ENCODE peak calls at places on chromosomes 1 and 21, in ten cellular contexts. One of them, this sample, is unnamed.

GRCh38 chr1:109770331-109771095 is 6.8 kb upstream of the EPS8L3 start:
- DNase-seq in Peyer's patch: no peak
- DNase-seq in hepatocyte: no peak
- DNase-seq in upper lobe of left lung: peak; percentile 13
- DNase-seq in foreskin fibroblast: no peak
- DNase-seq in DND-41: no peak
- DNase-seq in choroid plexus epithelial cell: no peak
- DNase-seq in heart left ventricle: no peak
- DNase-seq in OCI-LY7: no peak
- DNase-seq in cardiac muscle cell: no peak
- DNase-seq in this sample: no peak

GRCh38 chr1:36609241-36610027 is 126.7 kb upstream of the CSF3R start:
- DNase-seq in foreskin fibroblast: peak; percentile 18
- DNase-seq in Peyer's patch: no peak
- DNase-seq in OCI-LY7: peak; percentile 76
- DNase-seq in DND-41: peak; percentile 57
- DNase-seq in heart left ventricle: no peak
- DNase-seq in hepatocyte: peak; percentile 74
- DNase-seq in upper lobe of left lung: peak; percentile 25
- DNase-seq in choroid plexus epithelial cell: peak; percentile 67
- DNase-seq in cardiac muscle cell: peak; percentile 68
- DNase-seq in this sample: peak; percentile 76

GRCh38 chr1:214123061-214123784 is 135.4 kb downstream of the PROX1 start:
- DNase-seq in choroid plexus epithelial cell: peak; percentile 76
- DNase-seq in upper lobe of left lung: peak; percentile 38
- DNase-seq in foreskin fibroblast: peak; percentile 14
- DNase-seq in cardiac muscle cell: peak; percentile 79
- DNase-seq in heart left ventricle: no peak
- DNase-seq in Peyer's patch: no peak
- DNase-seq in hepatocyte: peak; percentile 87
- DNase-seq in OCI-LY7: peak; percentile 32
- DNase-seq in DND-41: peak; percentile 40
- DNase-seq in this sample: peak; percentile 51

GRCh38 chr21:45357436-45358260 is 47.3 kb upstream of the COL18A1 start:
- DNase-seq in upper lobe of left lung: no peak
- DNase-seq in heart left ventricle: peak; percentile 81
- DNase-seq in cardiac muscle cell: peak; percentile 66
- DNase-seq in foreskin fibroblast: peak; percentile 47
- DNase-seq in OCI-LY7: no peak
- DNase-seq in Peyer's patch: no peak
- DNase-seq in DND-41: no peak
- DNase-seq in choroid plexus epithelial cell: peak; percentile 64
- DNase-seq in hepatocyte: peak; percentile 46
- DNase-seq in this sample: no peak

GRCh38 chr1:232428781-232429530 is 201.0 kb downstream of the SIPA1L2 start:
- DNase-seq in choroid plexus epithelial cell: peak; percentile 81
- DNase-seq in upper lobe of left lung: no peak
- DNase-seq in cardiac muscle cell: peak; percentile 34
- DNase-seq in heart left ventricle: no peak
- DNase-seq in Peyer's patch: no peak
- DNase-seq in foreskin fibroblast: no peak
- DNase-seq in OCI-LY7: no peak
- DNase-seq in DND-41: no peak
- DNase-seq in hepatocyte: peak; percentile 24
- DNase-seq in this sample: no peak

GRCh38 chr1:241423541-241424479 is 66.8 kb upstream of the RGS7 start:
- DNase-seq in heart left ventricle: no peak
- DNase-seq in choroid plexus epithelial cell: peak; percentile 12
- DNase-seq in OCI-LY7: no peak
- DNase-seq in Peyer's patch: no peak
- DNase-seq in foreskin fibroblast: peak; percentile 47
- DNase-seq in hepatocyte: peak; percentile 64
- DNase-seq in upper lobe of left lung: no peak
- DNase-seq in cardiac muscle cell: peak; percentile 7
- DNase-seq in DND-41: no peak
- DNase-seq in this sample: peak; percentile 41

GRCh38 chr1:235710665-235711064 is 61.1 kb upstream of the GNG4 start:
- DNase-seq in heart left ventricle: no peak
- DNase-seq in hepatocyte: no peak
- DNase-seq in Peyer's patch: no peak
- DNase-seq in DND-41: no peak
- DNase-seq in cardiac muscle cell: no peak
- DNase-seq in OCI-LY7: no peak
- DNase-seq in choroid plexus epithelial cell: no peak
- DNase-seq in upper lobe of left lung: no peak
- DNase-seq in foreskin fibroblast: no peak
- DNase-seq in this sample: no peak

GRCh38 chr1:232923739-232924386 is 26.5 kb upstream of the NTPCR start:
- DNase-seq in hepatocyte: no peak
- DNase-seq in Peyer's patch: no peak
- DNase-seq in choroid plexus epithelial cell: no peak
- DNase-seq in cardiac muscle cell: no peak
- DNase-seq in DND-41: peak; percentile 89
- DNase-seq in OCI-LY7: peak; percentile 7
- DNase-seq in heart left ventricle: no peak
- DNase-seq in foreskin fibroblast: no peak
- DNase-seq in upper lobe of left lung: no peak
- DNase-seq in this sample: no peak

GRCh38 chr1:152052606-152053005 is 15.8 kb upstream of the S100A11 start:
- DNase-seq in foreskin fibroblast: peak; percentile 56
- DNase-seq in upper lobe of left lung: peak; percentile 92
- DNase-seq in hepatocyte: peak; percentile 92
- DNase-seq in cardiac muscle cell: peak; percentile 86
- DNase-seq in choroid plexus epithelial cell: peak; percentile 85
- DNase-seq in OCI-LY7: peak; percentile 75
- DNase-seq in Peyer's patch: peak; percentile 85
- DNase-seq in heart left ventricle: peak; percentile 87
- DNase-seq in DND-41: peak; percentile 78
- DNase-seq in this sample: peak; percentile 86

GRCh38 chr21:31374430-31374829 is 30.4 kb upstream of the TIAM1 start:
- DNase-seq in DND-41: no peak
- DNase-seq in upper lobe of left lung: no peak
- DNase-seq in cardiac muscle cell: no peak
- DNase-seq in OCI-LY7: no peak
- DNase-seq in foreskin fibroblast: no peak
- DNase-seq in Peyer's patch: no peak
- DNase-seq in hepatocyte: no peak
- DNase-seq in heart left ventricle: no peak
- DNase-seq in choroid plexus epithelial cell: no peak
- DNase-seq in this sample: no peak

GRCh38 chr1:40919475-40920011 is 57.4 kb upstream of the CITED4 start:
- DNase-seq in cardiac muscle cell: no peak
- DNase-seq in OCI-LY7: no peak
- DNase-seq in hepatocyte: no peak
- DNase-seq in DND-41: no peak
- DNase-seq in heart left ventricle: no peak
- DNase-seq in Peyer's patch: no peak
- DNase-seq in choroid plexus epithelial cell: no peak
- DNase-seq in foreskin fibroblast: no peak
- DNase-seq in upper lobe of left lung: no peak
- DNase-seq in this sample: no peak

GRCh38 chr1:27436204-27437159 is 44.1 kb downstream of the GPR3 start:
- DNase-seq in foreskin fibroblast: peak; percentile 24
- DNase-seq in cardiac muscle cell: peak; percentile 57
- DNase-seq in Peyer's patch: peak; percentile 47
- DNase-seq in upper lobe of left lung: peak; percentile 63
- DNase-seq in hepatocyte: peak; percentile 52
- DNase-seq in choroid plexus epithelial cell: peak; percentile 63
- DNase-seq in OCI-LY7: peak; percentile 66
- DNase-seq in heart left ventricle: no peak
- DNase-seq in DND-41: peak; percentile 24
- DNase-seq in this sample: no peak

GRCh38 chr1:96962807-96963206 is 241.2 kb downstream of the PTBP2 start:
- DNase-seq in OCI-LY7: no peak
- DNase-seq in hepatocyte: peak; percentile 47
- DNase-seq in DND-41: no peak
- DNase-seq in upper lobe of left lung: peak; percentile 29
- DNase-seq in choroid plexus epithelial cell: peak; percentile 59
- DNase-seq in heart left ventricle: no peak
- DNase-seq in foreskin fibroblast: no peak
- DNase-seq in cardiac muscle cell: peak; percentile 51
- DNase-seq in Peyer's patch: no peak
- DNase-seq in this sample: no peak

GRCh38 chr1:29985376-29985945 is 737.9 kb downstream of the MATN1 start:
- DNase-seq in Peyer's patch: no peak
- DNase-seq in heart left ventricle: no peak
- DNase-seq in OCI-LY7: no peak
- DNase-seq in cardiac muscle cell: no peak
- DNase-seq in hepatocyte: peak; percentile 46
- DNase-seq in upper lobe of left lung: no peak
- DNase-seq in choroid plexus epithelial cell: no peak
- DNase-seq in DND-41: no peak
- DNase-seq in foreskin fibroblast: no peak
- DNase-seq in this sample: no peak

GRCh38 chr1:44811714-44812151 is 3.4 kb downstream of the BTBD19 start:
- DNase-seq in foreskin fibroblast: peak; percentile 93
- DNase-seq in heart left ventricle: peak; percentile 61
- DNase-seq in choroid plexus epithelial cell: peak; percentile 80
- DNase-seq in DND-41: no peak
- DNase-seq in Peyer's patch: no peak
- DNase-seq in cardiac muscle cell: peak; percentile 59
- DNase-seq in hepatocyte: peak; percentile 62
- DNase-seq in upper lobe of left lung: no peak
- DNase-seq in OCI-LY7: no peak
- DNase-seq in this sample: no peak

GRCh38 chr1:182674346-182675246 is 9.8 kb downstream of the RGS8 start:
- DNase-seq in choroid plexus epithelial cell: peak; percentile 28
- DNase-seq in heart left ventricle: no peak
- DNase-seq in OCI-LY7: no peak
- DNase-seq in DND-41: no peak
- DNase-seq in cardiac muscle cell: peak; percentile 43
- DNase-seq in foreskin fibroblast: no peak
- DNase-seq in Peyer's patch: no peak
- DNase-seq in hepatocyte: peak; percentile 36
- DNase-seq in upper lobe of left lung: peak; percentile 26
- DNase-seq in this sample: no peak
- TF ChIP-seq CTCF in choroid plexus epithelial cell: no peak
- TF ChIP-seq CTCF in heart left ventricle: no peak
- TF ChIP-seq CTCF in OCI-LY7: no peak
- TF ChIP-seq CTCF in DND-41: no peak
- TF ChIP-seq CTCF in cardiac muscle cell: no peak
- TF ChIP-seq CTCF in foreskin fibroblast: no peak
- TF ChIP-seq CTCF in Peyer's patch: no peak
- TF ChIP-seq CTCF in hepatocyte: no peak
- TF ChIP-seq CTCF in upper lobe of left lung: no peak
- TF ChIP-seq CTCF in this sample: no peak

DNA sequence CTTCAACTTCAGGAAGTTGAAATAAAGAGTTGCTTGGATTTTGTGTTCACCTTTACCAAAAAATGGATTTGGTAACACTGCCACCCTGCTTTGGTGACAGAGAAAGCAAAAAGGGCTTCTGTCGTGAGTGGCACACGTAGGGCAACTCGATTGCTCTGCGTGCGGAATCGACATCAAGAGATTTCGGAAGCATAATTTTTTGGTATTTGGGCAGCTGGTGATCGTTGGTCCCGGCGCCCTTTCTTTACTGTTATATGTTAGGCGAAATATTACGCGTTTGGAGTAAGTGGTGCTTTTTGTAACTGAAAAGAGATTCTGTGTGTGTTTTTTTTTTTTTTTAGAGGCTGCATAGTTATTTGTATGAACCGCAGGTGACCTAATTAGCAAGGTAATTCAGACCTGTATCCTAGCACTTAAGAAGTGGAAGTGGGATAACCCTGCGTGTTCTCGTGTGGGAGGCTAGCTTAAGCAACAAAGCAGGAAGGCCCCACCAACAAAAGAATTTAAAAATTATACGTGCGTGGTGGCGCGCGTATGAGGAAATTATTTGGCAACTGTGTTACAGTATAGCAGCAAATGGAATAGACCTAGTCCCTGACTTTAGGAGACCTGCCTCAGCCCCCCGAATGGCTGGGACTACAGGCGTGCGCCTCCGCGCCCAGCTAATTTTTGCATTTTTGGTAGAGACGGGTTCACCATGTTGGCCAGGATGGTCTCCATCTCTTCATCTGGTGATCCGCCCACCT is at the start of gene RNU11:
- DNase-seq in OCI-LY7: peak; percentile 98
- DNase-seq in heart left ventricle: peak; percentile 86
- DNase-seq in choroid plexus epithelial cell: peak; percentile 98
- DNase-seq in upper lobe of left lung: peak; percentile 88
- DNase-seq in DND-41: peak; percentile 93
- DNase-seq in cardiac muscle cell: peak; percentile 98
- DNase-seq in Peyer's patch: peak; percentile 91
- DNase-seq in foreskin fibroblast: peak; percentile 96
- DNase-seq in hepatocyte: peak; percentile 96
- DNase-seq in this sample: peak; percentile 75
- TF ChIP-seq CTCF in OCI-LY7: peak; percentile 32
- TF ChIP-seq CTCF in heart left ventricle: no peak
- TF ChIP-seq CTCF in choroid plexus epithelial cell: no peak
- TF ChIP-seq CTCF in upper lobe of left lung: peak; percentile 19
- TF ChIP-seq CTCF in DND-41: no peak
- TF ChIP-seq CTCF in cardiac muscle cell: no peak
- TF ChIP-seq CTCF in Peyer's patch: no peak
- TF ChIP-seq CTCF in foreskin fibroblast: no peak
- TF ChIP-seq CTCF in hepatocyte: no peak
- TF ChIP-seq CTCF in this sample: no peak

DNA sequence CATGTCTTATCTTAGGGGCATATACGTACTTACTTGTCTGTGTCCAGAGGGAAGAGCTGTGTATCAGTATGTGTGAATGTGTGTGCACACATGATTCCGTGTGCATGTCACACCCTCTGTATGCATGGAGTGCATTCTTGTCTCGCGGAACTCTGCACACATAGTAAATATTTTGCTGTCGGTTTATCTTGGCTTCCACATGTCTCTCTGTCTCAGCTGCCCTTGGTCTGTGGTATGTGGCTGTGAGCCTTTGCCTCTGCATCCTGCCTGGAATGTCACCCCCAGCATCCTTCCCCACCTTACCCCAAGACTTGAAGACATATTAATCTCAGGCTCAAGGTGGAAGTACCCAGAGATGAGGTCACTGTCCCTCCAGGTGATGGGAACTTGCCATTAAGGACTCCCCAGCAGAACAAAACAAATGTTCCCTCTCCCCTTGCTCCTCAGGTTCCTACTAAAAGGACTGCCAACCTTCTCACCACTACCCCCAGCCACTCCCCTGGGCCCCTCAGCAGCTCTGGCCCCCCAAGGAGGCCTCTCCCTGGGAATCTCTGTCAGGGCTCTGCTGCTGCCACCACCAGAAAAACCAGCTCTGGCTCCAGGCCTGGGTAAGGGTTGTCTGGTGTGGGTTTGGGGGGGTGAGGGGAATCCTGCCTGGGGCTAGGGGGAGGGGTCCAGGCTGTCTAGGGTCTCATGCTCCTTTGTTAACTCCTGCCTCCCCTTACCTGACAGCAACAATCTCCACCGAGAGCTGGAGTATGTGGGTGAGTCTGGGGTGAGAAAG is 5.0 kb downstream of the NECTIN4 start:
- DNase-seq in heart left ventricle: no peak
- DNase-seq in hepatocyte: peak; percentile 52
- DNase-seq in cardiac muscle cell: peak; percentile 47
- DNase-seq in choroid plexus epithelial cell: peak; percentile 67
- DNase-seq in upper lobe of left lung: no peak
- DNase-seq in foreskin fibroblast: no peak
- DNase-seq in DND-41: no peak
- DNase-seq in OCI-LY7: no peak
- DNase-seq in Peyer's patch: no peak
- DNase-seq in this sample: no peak
- TF ChIP-seq CTCF in heart left ventricle: no peak
- TF ChIP-seq CTCF in hepatocyte: no peak
- TF ChIP-seq CTCF in cardiac muscle cell: no peak
- TF ChIP-seq CTCF in choroid plexus epithelial cell: no peak
- TF ChIP-seq CTCF in upper lobe of left lung: no peak
- TF ChIP-seq CTCF in foreskin fibroblast: no peak
- TF ChIP-seq CTCF in DND-41: no peak
- TF ChIP-seq CTCF in OCI-LY7: no peak
- TF ChIP-seq CTCF in Peyer's patch: no peak
- TF ChIP-seq CTCF in this sample: no peak

GRCh38 chr1:9128520-9129371 is at the start of gene GPR157:
- DNase-seq in upper lobe of left lung: peak; percentile 95
- DNase-seq in choroid plexus epithelial cell: peak; percentile 75
- DNase-seq in cardiac muscle cell: peak; percentile 87
- DNase-seq in heart left ventricle: peak; percentile 96
- DNase-seq in foreskin fibroblast: peak; percentile 71
- DNase-seq in DND-41: peak; percentile 76
- DNase-seq in OCI-LY7: peak; percentile 87
- DNase-seq in hepatocyte: peak; percentile 95
- DNase-seq in Peyer's patch: peak; percentile 94
- DNase-seq in this sample: peak; percentile 64
- TF ChIP-seq CTCF in upper lobe of left lung: peak; percentile 41
- TF ChIP-seq CTCF in choroid plexus epithelial cell: peak; percentile 27
- TF ChIP-seq CTCF in cardiac muscle cell: no peak
- TF ChIP-seq CTCF in heart left ventricle: peak; percentile 15
- TF ChIP-seq CTCF in foreskin fibroblast: no peak
- TF ChIP-seq CTCF in DND-41: peak; percentile 28
- TF ChIP-seq CTCF in OCI-LY7: peak; percentile 15
- TF ChIP-seq CTCF in hepatocyte: peak; percentile 12
- TF ChIP-seq CTCF in Peyer's patch: no peak
- TF ChIP-seq CTCF in this sample: no peak